ENCODE peak calls at places on chromosomes 2 and 18, in four cellular contexts. One of them, this sample, is unnamed.

GRCh38 chr18:29157057-29157780 is 980.3 kb upstream of the CDH2 start:
- DNase-seq in NB4: no peak
- DNase-seq in PC-3: peak; percentile 89
- DNase-seq in Peyer's patch: no peak
- DNase-seq in this sample: no peak

GRCh38 chr2:32946314-32947075 is at the start of gene LTBP1:
- DNase-seq in Peyer's patch: peak; percentile 70
- DNase-seq in NB4: peak; percentile 70
- DNase-seq in PC-3: peak; percentile 80
- DNase-seq in this sample: peak; percentile 56

GRCh38 chr2:98822301-98823164 is 91.6 kb upstream of the MGAT4A start:
- DNase-seq in Peyer's patch: peak; percentile 68
- DNase-seq in NB4: no peak
- DNase-seq in PC-3: no peak
- DNase-seq in this sample: no peak

GRCh38 chr18:70172225-70172624 is 33.3 kb downstream of the RTTN start:
- DNase-seq in PC-3: peak; percentile 30
- DNase-seq in Peyer's patch: no peak
- DNase-seq in NB4: no peak
- DNase-seq in this sample: peak; percentile 52

GRCh38 chr2:86048888-86049287 is 56.8 kb downstream of the POLR1A start:
- DNase-seq in PC-3: no peak
- DNase-seq in Peyer's patch: no peak
- DNase-seq in NB4: no peak
- DNase-seq in this sample: no peak

GRCh38 chr2:123468071-123468470 is 557.0 kb upstream of the CNTNAP5 start:
- DNase-seq in NB4: peak; percentile 4
- DNase-seq in PC-3: peak; percentile 56
- DNase-seq in Peyer's patch: no peak
- DNase-seq in this sample: no peak

GRCh38 chr2:120769076-120769786 is 33.6 kb downstream of the GLI2 start:
- DNase-seq in PC-3: no peak
- DNase-seq in Peyer's patch: peak; percentile 32
- DNase-seq in NB4: no peak
- DNase-seq in this sample: no peak

GRCh38 chr2:20635096-20635475 is 15.8 kb downstream of the HS1BP3 start:
- DNase-seq in PC-3: no peak
- DNase-seq in Peyer's patch: peak; percentile 46
- DNase-seq in NB4: no peak
- DNase-seq in this sample: no peak

GRCh38 chr2:46643951-46644350 is 164.6 kb downstream of the TMEM247 start:
- DNase-seq in NB4: no peak
- DNase-seq in PC-3: peak; percentile 88
- DNase-seq in Peyer's patch: no peak
- DNase-seq in this sample: no peak

GRCh38 chr2:42804338-42804737 is 12.0 kb upstream of the HAAO start:
- DNase-seq in PC-3: no peak
- DNase-seq in NB4: peak; percentile 93
- DNase-seq in Peyer's patch: no peak
- DNase-seq in this sample: peak; percentile 80

GRCh38 chr2:48310581-48310980 is 219.4 kb upstream of the STON1 start:
- DNase-seq in PC-3: no peak
- DNase-seq in NB4: no peak
- DNase-seq in Peyer's patch: no peak
- DNase-seq in this sample: no peak

DNA sequence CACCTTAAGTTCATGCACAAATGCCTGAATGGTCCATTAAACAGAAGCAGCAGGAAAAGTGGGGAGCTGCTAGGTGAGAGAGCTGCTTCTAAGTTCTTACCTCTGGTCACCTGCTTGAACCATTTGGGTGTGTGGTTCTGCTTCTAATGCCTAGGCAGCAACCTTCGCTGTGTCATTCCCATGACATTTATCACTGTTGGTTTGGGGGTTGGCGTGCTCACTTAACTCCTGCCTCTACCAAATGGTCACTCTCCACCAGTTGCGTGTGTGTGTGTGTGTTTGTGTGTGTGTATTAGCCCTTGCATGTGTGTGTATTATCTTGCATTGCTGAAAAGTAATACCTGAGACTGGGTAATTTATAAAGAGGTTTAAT is 56.2 kb downstream of the NCAPH start:
- DNase-seq in NB4: no peak
- DNase-seq in Peyer's patch: no peak
- DNase-seq in PC-3: no peak
- DNase-seq in this sample: no peak
- TF ChIP-seq CTCF in NB4: no peak
- TF ChIP-seq CTCF in Peyer's patch: no peak
- TF ChIP-seq CTCF in PC-3: no peak
- TF ChIP-seq CTCF in this sample: no peak

GRCh38 chr2:2021995-2022394 is 277.7 kb upstream of the PXDN start:
- DNase-seq in NB4: no peak
- DNase-seq in PC-3: no peak
- DNase-seq in Peyer's patch: no peak
- DNase-seq in this sample: no peak
- H3K4me3 ChIP-seq in NB4: no peak overlapping the region
- H3K4me3 ChIP-seq in PC-3: no peak overlapping the region
- H3K4me3 ChIP-seq in Peyer's patch: no peak overlapping the region
- H3K4me3 ChIP-seq in this sample: no peak overlapping the region

GRCh38 chr2:50743471-50743870 is 288.5 kb downstream of the NRXN1 start:
- DNase-seq in NB4: no peak
- DNase-seq in PC-3: no peak
- DNase-seq in Peyer's patch: no peak
- DNase-seq in this sample: no peak

GRCh38 chr2:50749226-50749625 is 282.7 kb downstream of the NRXN1 start:
- DNase-seq in NB4: no peak
- DNase-seq in PC-3: no peak
- DNase-seq in Peyer's patch: no peak
- DNase-seq in this sample: no peak

GRCh38 chr2:50748652-50749174 is 283.2 kb downstream of the NRXN1 start:
- DNase-seq in PC-3: no peak
- DNase-seq in NB4: no peak
- DNase-seq in Peyer's patch: no peak
- DNase-seq in this sample: no peak

GRCh38 chr2:50751255-50752069 is 280.5 kb downstream of the NRXN1 start:
- DNase-seq in PC-3: peak; percentile 9
- DNase-seq in NB4: no peak
- DNase-seq in Peyer's patch: no peak
- DNase-seq in this sample: no peak

DNA sequence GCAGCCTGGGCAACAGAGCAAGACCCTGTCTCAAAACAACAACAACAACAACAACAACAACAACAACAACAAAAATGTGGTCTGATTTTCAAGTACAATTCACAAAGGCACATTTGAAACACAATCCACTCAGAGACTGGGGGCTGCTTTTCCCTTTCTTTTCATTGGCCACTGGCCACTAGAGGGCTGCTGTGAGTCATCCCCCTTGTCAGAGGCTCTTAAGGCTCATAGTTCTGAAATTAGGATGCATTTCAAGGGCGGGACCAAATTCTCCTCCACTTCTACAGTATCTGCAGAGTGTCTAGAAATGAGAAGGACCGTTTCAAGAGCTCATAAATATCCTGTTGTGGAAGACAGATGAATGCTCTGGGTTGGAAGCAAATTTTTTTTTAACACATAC is 285.4 kb downstream of the NRXN1 start:
- DNase-seq in NB4: peak; percentile 48
- DNase-seq in Peyer's patch: no peak
- DNase-seq in PC-3: peak; percentile 53
- DNase-seq in this sample: no peak
- TF ChIP-seq CTCF in NB4: peak; percentile 95
- TF ChIP-seq CTCF in Peyer's patch: no peak
- TF ChIP-seq CTCF in PC-3: peak; percentile 75
- TF ChIP-seq CTCF in this sample: peak; percentile 10

GRCh38 chr18:31101148-31102019 is 837 bp downstream of the DSC2 start:
- DNase-seq in Peyer's patch: peak; percentile 88
- DNase-seq in NB4: peak; percentile 76
- DNase-seq in PC-3: peak; percentile 23
- DNase-seq in this sample: no peak

GRCh38 chr18:31102020-31102684 is at the start of gene DSC2:
- DNase-seq in NB4: no peak
- DNase-seq in PC-3: peak; percentile 34
- DNase-seq in Peyer's patch: peak; percentile 92
- DNase-seq in this sample: no peak

GRCh38 chr18:31098878-31099277 is 3.3 kb downstream of the DSC2 start:
- DNase-seq in PC-3: peak; percentile 54
- DNase-seq in NB4: no peak
- DNase-seq in Peyer's patch: no peak
- DNase-seq in this sample: no peak

GRCh38 chr18:31099490-31100230 is 2.6 kb downstream of the DSC2 start:
- DNase-seq in NB4: no peak
- DNase-seq in Peyer's patch: peak; percentile 55
- DNase-seq in PC-3: peak; percentile 64
- DNase-seq in this sample: no peak

DNA sequence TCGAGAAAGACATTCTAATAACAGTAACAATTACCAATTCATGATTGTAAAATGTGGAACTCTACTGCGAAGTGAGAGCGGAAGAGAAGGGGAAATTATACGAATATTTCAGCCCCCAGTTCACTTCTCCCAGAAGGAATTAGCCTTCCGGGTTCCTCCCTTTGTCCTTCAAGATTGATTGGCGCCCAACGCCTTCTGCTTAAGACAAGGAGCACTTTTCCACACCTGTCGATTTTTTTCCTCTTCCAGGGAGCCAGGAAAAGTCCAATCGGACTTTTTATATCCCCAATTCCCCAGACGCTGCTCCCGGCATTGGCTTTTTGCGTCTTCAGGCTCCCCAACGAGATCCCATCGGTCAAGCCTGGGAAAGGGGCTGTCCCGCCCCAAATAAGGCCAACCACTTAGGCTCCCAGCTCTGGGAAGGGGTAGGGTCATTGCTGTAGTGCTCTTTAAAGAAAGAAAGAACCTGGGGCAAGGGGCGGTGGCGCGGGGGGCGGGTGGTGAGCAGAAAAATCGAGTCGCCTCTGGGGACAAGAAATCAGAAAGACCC is 1.5 kb downstream of the DSC2 start:
- DNase-seq in PC-3: no peak
- DNase-seq in NB4: no peak
- DNase-seq in Peyer's patch: peak; percentile 62
- DNase-seq in this sample: no peak
- H3K4me3 ChIP-seq in PC-3: peak overlapping the region; percentile 72
- H3K4me3 ChIP-seq in NB4: peak overlapping the region; percentile 57
- H3K4me3 ChIP-seq in Peyer's patch: peak overlapping the region; percentile 50
- H3K4me3 ChIP-seq in this sample: no peak overlapping the region

GRCh38 chr2:27973592-27973991 is 83.1 kb downstream of the BABAM2 start:
- DNase-seq in Peyer's patch: no peak
- DNase-seq in NB4: no peak
- DNase-seq in PC-3: peak; percentile 32
- DNase-seq in this sample: peak; percentile 42
- TF ChIP-seq CTCF in Peyer's patch: no peak
- TF ChIP-seq CTCF in NB4: peak; percentile 6
- TF ChIP-seq CTCF in PC-3: peak; percentile 40
- TF ChIP-seq CTCF in this sample: no peak

GRCh38 chr2:74958277-74959105 is at the start of gene POLE4:
- DNase-seq in Peyer's patch: peak; percentile 96
- DNase-seq in NB4: peak; percentile 94
- DNase-seq in PC-3: peak; percentile 86
- DNase-seq in this sample: peak; percentile 87

GRCh38 chr2:74959106-74959751 is 786 bp downstream of the POLE4 start:
- DNase-seq in PC-3: no peak
- DNase-seq in Peyer's patch: no peak
- DNase-seq in NB4: no peak
- DNase-seq in this sample: no peak

GRCh38 chr2:74954500-74954874 is 4.0 kb upstream of the POLE4 start:
- DNase-seq in PC-3: no peak
- DNase-seq in Peyer's patch: no peak
- DNase-seq in NB4: no peak
- DNase-seq in this sample: no peak

GRCh38 chr2:74953796-74954499 is 4.5 kb upstream of the POLE4 start:
- DNase-seq in PC-3: no peak
- DNase-seq in Peyer's patch: no peak
- DNase-seq in NB4: no peak
- DNase-seq in this sample: no peak

GRCh38 chr2:74957886-74958276 is 562 bp upstream of the POLE4 start:
- DNase-seq in NB4: peak; percentile 74
- DNase-seq in PC-3: no peak
- DNase-seq in Peyer's patch: no peak
- DNase-seq in this sample: no peak
- H3K4me3 ChIP-seq in NB4: peak overlapping the region; percentile 30
- H3K4me3 ChIP-seq in PC-3: peak overlapping the region; percentile 83
- H3K4me3 ChIP-seq in Peyer's patch: peak overlapping the region; percentile 60
- H3K4me3 ChIP-seq in this sample: peak overlapping the region; percentile 59

DNA sequence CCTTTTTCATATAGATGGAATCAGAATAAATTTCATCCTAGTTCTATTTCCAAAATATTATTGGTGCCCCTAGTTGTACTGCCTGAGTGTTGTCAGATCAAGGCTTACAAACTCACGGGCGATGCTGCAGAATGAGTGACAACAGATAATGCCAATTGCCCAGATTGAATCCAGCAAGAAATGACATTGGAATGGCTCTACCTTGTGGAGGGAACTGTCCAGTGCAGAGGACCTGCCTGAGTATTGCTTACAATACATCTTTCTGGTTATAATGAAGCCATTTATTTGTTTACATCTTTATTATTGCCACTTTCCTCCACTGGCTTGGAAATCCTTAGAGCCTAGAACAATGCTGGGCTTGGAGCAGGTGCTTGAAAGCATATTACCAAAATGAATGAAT is 7.8 kb upstream of the IL1R2 start:
- DNase-seq in PC-3: peak; percentile 61
- DNase-seq in NB4: peak; percentile 50
- DNase-seq in Peyer's patch: no peak
- DNase-seq in this sample: peak; percentile 54
- TF ChIP-seq CTCF in PC-3: peak; percentile 70
- TF ChIP-seq CTCF in NB4: peak; percentile 37
- TF ChIP-seq CTCF in Peyer's patch: no peak
- TF ChIP-seq CTCF in this sample: peak; percentile 37